ENCODE peak calls at places on chromosomes 7 and 10, in ten cellular contexts. W is naive B cell; H is T-helper 1 cell; V is midbrain; K is HEK293T; C is tibial nerve; I is H54; R is stimulated activated CD4-positive, alpha-beta T cell treated with anti-CD3 and anti-CD28 coated beads, Interleukin-4, amount 100 ng/mL, for 24 hours; G is GM19239; X is endodermal cell. S is an unnamed sample.

GRCh38 chr10:24505759-24506158 is 217.9 kb downstream of the ARHGAP21 start:
- DNase-seq in W (no peak), H (no peak), V (no peak), K (no peak), C (no peak), I (no peak), R (no peak), G (no peak), X (no peak), S (no peak)

GRCh38 chr10:102280397-102281015 is 35.2 kb downstream of the GBF1 start:
- DNase-seq in W (no peak), H (no peak), V (no peak), K (no peak), C (no peak), I (no peak), R (no peak), G (no peak), X (no peak), S (peak)

GRCh38 chr10:63765126-63765525 is 243.9 kb downstream of the REEP3 start:
- DNase-seq in W (no peak), H (no peak), V (no peak), K (no peak), C (no peak), I (peak), R (no peak), G (no peak), X (no peak), S (no peak)

GRCh38 chr7:55261386-55261770 is 103.8 kb upstream of the LANCL2 start:
- DNase-seq in W (no peak), H (no peak), V (no peak), K (no peak), C (no peak), I (no peak), R (no peak), G (no peak), X (no peak), S (no peak)

GRCh38 chr7:81025360-81025759 is 106.5 kb upstream of the SEMA3C start:
- DNase-seq in W (no peak), H (no peak), V (no peak), K (no peak), C (no peak), I (no peak), R (no peak), G (no peak), X (no peak), S (no peak)

GRCh38 chr10:95560288-95561199 is 627 bp downstream of the SORBS1 start:
- DNase-seq in W (peak), H (peak), V (no peak), K (peak), C (peak), I (peak), R (peak), G (peak), X (peak), S (peak)

GRCh38 chr7:131769241-131769640 is 212.8 kb upstream of the PODXL start:
- DNase-seq in W (no peak), H (no peak), V (no peak), K (no peak), C (no peak), I (peak), R (no peak), G (no peak), X (no peak), S (no peak)

GRCh38 chr7:30252885-30253795 is 31.3 kb upstream of the ZNRF2 start:
- DNase-seq in W (no peak), H (no peak), V (peak), K (no peak), C (peak), I (peak), R (no peak), G (no peak), X (no peak), S (peak)

GRCh38 chr10:89458289-89458688 is 43.9 kb downstream of the IFIT5 start:
- DNase-seq in W (no peak), H (no peak), V (no peak), K (no peak), C (no peak), I (peak), R (no peak), G (no peak), X (no peak), S (no peak)

GRCh38 chr10:118827466-118828155 is 72.8 kb upstream of the CACUL1 start:
- DNase-seq in W (no peak), H (no peak), V (no peak), K (peak), C (no peak), I (no peak), R (no peak), G (no peak), X (peak), S (no peak)

GRCh38 chr7:27112960-27113949 is 10.8 kb upstream of the HOXA2 start:
- DNase-seq in W (no peak), H (no peak), V (no peak), K (peak), C (no peak), I (peak), R (no peak), G (no peak), X (peak), S (no peak)

GRCh38 chr10:51425431-51425830 is 274.0 kb downstream of the CSTF2T start:
- DNase-seq in W (no peak), H (no peak), V (no peak), K (no peak), C (no peak), I (no peak), R (no peak), G (no peak), X (no peak), S (no peak)

GRCh38 chr10:110815354-110816004 is 56.2 kb upstream of the PDCD4 start:
- DNase-seq in W (no peak), H (no peak), V (no peak), K (no peak), C (no peak), I (no peak), R (no peak), G (no peak), X (no peak), S (no peak)

GRCh38 chr7:2757361-2757903 is 69.4 kb downstream of the AMZ1 start:
- DNase-seq in W (no peak), H (no peak), V (peak), K (no peak), C (no peak), I (peak), R (no peak), G (no peak), X (no peak), S (peak)

GRCh38 chr10:47384148-47384921 is at the start of gene ZNF488:
- DNase-seq in W (peak), H (peak), V (peak), K (peak), C (peak), I (peak), R (peak), G (peak), X (peak), S (peak)

GRCh38 chr7:28347964-28348363 is 64.4 kb upstream of the CREB5 start:
- DNase-seq in W (no peak), H (no peak), V (no peak), K (no peak), C (no peak), I (no peak), R (no peak), G (no peak), X (no peak), S (peak)

GRCh38 chr7:50497968-50498367 is 47.8 kb upstream of the FIGNL1 start:
- DNase-seq in W (no peak), H (no peak), V (no peak), K (no peak), C (peak), I (no peak), R (no peak), G (no peak), X (no peak), S (no peak)

GRCh38 chr10:59382831-59383295 is 20.5 kb upstream of the FAM13C start:
- DNase-seq in W (no peak), H (no peak), V (no peak), K (no peak), C (no peak), I (no peak), R (no peak), G (no peak), X (no peak), S (no peak)

GRCh38 chr7:154686305-154686704 is 316.6 kb downstream of the PAXIP1 start:
- DNase-seq in W (no peak), H (no peak), V (no peak), K (no peak), C (no peak), I (no peak), R (no peak), G (no peak), X (no peak), S (no peak)

GRCh38 chr7:156827587-156828203 is 65.3 kb downstream of the LMBR1 start:
- DNase-seq in W (no peak), H (no peak), V (no peak), K (peak), C (no peak), I (no peak), R (no peak), G (no peak), X (no peak), S (peak)

GRCh38 chr7:101772508-101773306 is 44.7 kb upstream of the CUX1 start:
- DNase-seq in W (no peak), H (no peak), V (no peak), K (no peak), C (no peak), I (no peak), R (no peak), G (no peak), X (no peak), S (no peak)

GRCh38 chr7:113086431-113086888 is at the start of gene GPR85:
- DNase-seq in W (peak), H (no peak), V (peak), K (peak), C (peak), I (peak), R (peak), G (peak), X (peak), S (peak)

GRCh38 chr7:130910949-130911944 is 177.2 kb upstream of the KLF14 start:
- DNase-seq in W (no peak), H (no peak), V (no peak), K (no peak), C (no peak), I (no peak), R (peak), G (no peak), X (peak), S (no peak)

GRCh38 chr7:117132385-117133120 is 179.3 kb downstream of the ST7 start:
- DNase-seq in W (no peak), H (no peak), V (no peak), K (no peak), C (no peak), I (no peak), R (no peak), G (no peak), X (no peak), S (peak)

GRCh38 chr7:141674201-141674671 is 27.7 kb downstream of the DENND11 start:
- DNase-seq in W (no peak), H (no peak), V (no peak), K (no peak), C (no peak), I (no peak), R (no peak), G (no peak), X (peak), S (no peak)

GRCh38 chr7:121373177-121373576 is 22.9 kb downstream of the FAM3C start:
- DNase-seq in W (no peak), H (no peak), V (no peak), K (no peak), C (no peak), I (no peak), R (no peak), G (no peak), X (no peak), S (no peak)

GRCh38 chr10:91043173-91043910 is 122.5 kb upstream of the ANKRD1 start:
- DNase-seq in W (no peak), H (no peak), V (peak), K (peak), C (peak), I (peak), R (no peak), G (no peak), X (no peak), S (no peak)

GRCh38 chr10:34403512-34403911 is 411.6 kb downstream of the PARD3 start:
- DNase-seq in W (no peak), H (no peak), V (no peak), K (no peak), C (no peak), I (no peak), R (no peak), G (no peak), X (no peak), S (no peak)

GRCh38 chr10:129057856-129058663 is 409.0 kb upstream of the MGMT start:
- DNase-seq in W (no peak), H (no peak), V (no peak), K (no peak), C (no peak), I (no peak), R (no peak), G (peak), X (peak), S (no peak)